ENCODE peak calls at places on chromosomes 5 and 9, in five cellular contexts. One of them, this sample, is unnamed.

GRCh38 chr5:143151056-143151455 is 252.4 kb downstream of the NR3C1 start:
- DNase-seq in H9: no peak
- DNase-seq in AG09309: no peak
- DNase-seq in transverse colon: no peak
- DNase-seq in H1: no peak
- DNase-seq in this sample: no peak

GRCh38 chr9:126154182-126154827 is 172.3 kb upstream of the MVB12B start:
- DNase-seq in H1: no peak
- DNase-seq in H9: no peak
- DNase-seq in transverse colon: no peak
- DNase-seq in AG09309: no peak
- DNase-seq in this sample: no peak

GRCh38 chr5:123093279-123094226 is 4.5 kb downstream of the PRDM6 start:
- DNase-seq in H9: peak; percentile 67
- DNase-seq in H1: no peak
- DNase-seq in transverse colon: no peak
- DNase-seq in AG09309: no peak
- DNase-seq in this sample: peak; percentile 51

GRCh38 chr5:54514841-54515432 is 2.6 kb upstream of the SNX18 start:
- DNase-seq in AG09309: no peak
- DNase-seq in H1: no peak
- DNase-seq in transverse colon: no peak
- DNase-seq in H9: no peak
- DNase-seq in this sample: no peak

GRCh38 chr5:1005904-1006655 is 2.5 kb upstream of the NKD2 start:
- DNase-seq in AG09309: no peak
- DNase-seq in transverse colon: peak; percentile 5
- DNase-seq in H9: no peak
- DNase-seq in H1: no peak
- DNase-seq in this sample: no peak

GRCh38 chr5:151569132-151570046 is 21.7 kb downstream of the FAT2 start:
- DNase-seq in H1: no peak
- DNase-seq in AG09309: no peak
- DNase-seq in H9: no peak
- DNase-seq in transverse colon: no peak
- DNase-seq in this sample: no peak

GRCh38 chr9:115142502-115143265 is 24.7 kb upstream of the TNC start:
- DNase-seq in H9: no peak
- DNase-seq in H1: no peak
- DNase-seq in transverse colon: no peak
- DNase-seq in AG09309: no peak
- DNase-seq in this sample: no peak

GRCh38 chr5:141051526-141051876 is 327 bp downstream of the PCDHB1 start:
- DNase-seq in H9: peak; percentile 68
- DNase-seq in transverse colon: no peak
- DNase-seq in AG09309: no peak
- DNase-seq in H1: no peak
- DNase-seq in this sample: peak; percentile 24

GRCh38 chr5:141413540-141414069 is 818 bp downstream of the PCDHGA10 start:
- DNase-seq in H1: no peak
- DNase-seq in transverse colon: no peak
- DNase-seq in H9: peak; percentile 31
- DNase-seq in AG09309: no peak
- DNase-seq in this sample: no peak

GRCh38 chr5:157348049-157348400 is 82.1 kb downstream of the CYFIP2 start:
- DNase-seq in H1: no peak
- DNase-seq in H9: no peak
- DNase-seq in AG09309: no peak
- DNase-seq in transverse colon: no peak
- DNase-seq in this sample: no peak

GRCh38 chr9:125141251-125141650 is 2.1 kb downstream of the SCAI start:
- DNase-seq in H1: no peak
- DNase-seq in AG09309: no peak
- DNase-seq in transverse colon: no peak
- DNase-seq in H9: no peak
- DNase-seq in this sample: no peak

GRCh38 chr5:78243091-78243490 is 51.4 kb downstream of the AP3B1 start:
- DNase-seq in H9: no peak
- DNase-seq in H1: no peak
- DNase-seq in AG09309: no peak
- DNase-seq in transverse colon: no peak
- DNase-seq in this sample: no peak

GRCh38 chr5:132280371-132281240 is 13.6 kb upstream of the SLC22A4 start:
- DNase-seq in H9: peak; percentile 11
- DNase-seq in H1: no peak
- DNase-seq in transverse colon: no peak
- DNase-seq in AG09309: no peak
- DNase-seq in this sample: no peak

GRCh38 chr5:132281856-132282614 is 12.2 kb upstream of the SLC22A4 start:
- DNase-seq in AG09309: no peak
- DNase-seq in H1: no peak
- DNase-seq in H9: peak; percentile 16
- DNase-seq in transverse colon: no peak
- DNase-seq in this sample: no peak

GRCh38 chr5:132277971-132278964 is 15.9 kb upstream of the SLC22A4 start:
- DNase-seq in AG09309: no peak
- DNase-seq in H1: no peak
- DNase-seq in transverse colon: peak; percentile 38
- DNase-seq in H9: peak; percentile 77
- DNase-seq in this sample: no peak

GRCh38 chr5:132279801-132280200 is 14.4 kb upstream of the SLC22A4 start:
- DNase-seq in AG09309: no peak
- DNase-seq in transverse colon: no peak
- DNase-seq in H9: no peak
- DNase-seq in H1: no peak
- DNase-seq in this sample: no peak

GRCh38 chr5:132283423-132284043 is 10.7 kb upstream of the SLC22A4 start:
- DNase-seq in transverse colon: no peak
- DNase-seq in AG09309: no peak
- DNase-seq in H1: no peak
- DNase-seq in H9: peak; percentile 43
- DNase-seq in this sample: no peak
- TF ChIP-seq CTCF in transverse colon: peak; percentile 49
- TF ChIP-seq CTCF in AG09309: peak; percentile 63
- TF ChIP-seq CTCF in H1: peak; percentile 64
- TF ChIP-seq CTCF in H9: peak; percentile 69
- TF ChIP-seq CTCF in this sample: peak; percentile 45

GRCh38 chr5:177496111-177497010 is 1.0 kb downstream of the PDLIM7 start:
- DNase-seq in H1: no peak
- DNase-seq in H9: peak; percentile 94
- DNase-seq in AG09309: peak; percentile 74
- DNase-seq in transverse colon: peak; percentile 65
- DNase-seq in this sample: peak; percentile 82
- TF ChIP-seq CTCF in H1: no peak
- TF ChIP-seq CTCF in H9: peak; percentile 57
- TF ChIP-seq CTCF in AG09309: peak; percentile 44
- TF ChIP-seq CTCF in transverse colon: no peak
- TF ChIP-seq CTCF in this sample: peak; percentile 34

GRCh38 chr9:2622361-2623045 is 916 bp downstream of the VLDLR start:
- DNase-seq in AG09309: no peak
- DNase-seq in H9: peak; percentile 39
- DNase-seq in H1: no peak
- DNase-seq in transverse colon: peak; percentile 11
- DNase-seq in this sample: peak; percentile 61
- TF ChIP-seq CTCF in AG09309: no peak
- TF ChIP-seq CTCF in H9: no peak
- TF ChIP-seq CTCF in H1: no peak
- TF ChIP-seq CTCF in transverse colon: no peak
- TF ChIP-seq CTCF in this sample: no peak

GRCh38 chr9:98796364-98797101 is at the start of gene ANKS6:
- DNase-seq in transverse colon: peak; percentile 89
- DNase-seq in H1: no peak
- DNase-seq in AG09309: no peak
- DNase-seq in H9: peak; percentile 83
- DNase-seq in this sample: peak; percentile 96
- TF ChIP-seq CTCF in transverse colon: peak; percentile 37
- TF ChIP-seq CTCF in H1: peak; percentile 67
- TF ChIP-seq CTCF in AG09309: peak; percentile 34
- TF ChIP-seq CTCF in H9: peak; percentile 58
- TF ChIP-seq CTCF in this sample: no peak

This sample was measured in nephron progenitor cell.